ENCODE peak calls at places on chromosome 19, in eight cellular contexts. One of them, this sample, is unnamed.

GRCh38 chr19:41367848-41368301 is 3.9 kb upstream of the B9D2 start:
- DNase-seq in GM12864: no peak
- DNase-seq in putamen: no peak
- DNase-seq in amygdala: no peak
- DNase-seq in NCI-H2081 treated with DMSO at 0.1 percent for 48 hours: no peak
- DNase-seq in NCI-H1092 treated with DMSO at 0.1 percent for 48 hours: no peak
- DNase-seq in neural progenitor cell: no peak
- DNase-seq in activated T-cell treated with anti-CD3 and anti-CD28 coated beads, Interleukin-2, amount 50 U/mL, for 4 hours: no peak
- DNase-seq in this sample: no peak

GRCh38 chr19:5823579-5824281 is 15.8 kb downstream of the FUT6 start:
- DNase-seq in GM12864: no peak
- DNase-seq in putamen: no peak
- DNase-seq in amygdala: no peak
- DNase-seq in NCI-H2081 treated with DMSO at 0.1 percent for 48 hours: no peak
- DNase-seq in NCI-H1092 treated with DMSO at 0.1 percent for 48 hours: no peak
- DNase-seq in neural progenitor cell: no peak
- DNase-seq in activated T-cell treated with anti-CD3 and anti-CD28 coated beads, Interleukin-2, amount 50 U/mL, for 4 hours: no peak
- DNase-seq in this sample: no peak

GRCh38 chr19:42185281-42185680 is 32.2 kb downstream of the DEDD2 start:
- DNase-seq in GM12864: no peak
- DNase-seq in putamen: no peak
- DNase-seq in amygdala: no peak
- DNase-seq in NCI-H2081 treated with DMSO at 0.1 percent for 48 hours: no peak
- DNase-seq in NCI-H1092 treated with DMSO at 0.1 percent for 48 hours: no peak
- DNase-seq in neural progenitor cell: no peak
- DNase-seq in activated T-cell treated with anti-CD3 and anti-CD28 coated beads, Interleukin-2, amount 50 U/mL, for 4 hours: no peak
- DNase-seq in this sample: no peak

GRCh38 chr19:39237200-39238184 is 7.3 kb downstream of the IFNL3 start:
- DNase-seq in GM12864: peak
- DNase-seq in putamen: no peak
- DNase-seq in amygdala: no peak
- DNase-seq in NCI-H2081 treated with DMSO at 0.1 percent for 48 hours: no peak
- DNase-seq in NCI-H1092 treated with DMSO at 0.1 percent for 48 hours: no peak
- DNase-seq in neural progenitor cell: no peak
- DNase-seq in activated T-cell treated with anti-CD3 and anti-CD28 coated beads, Interleukin-2, amount 50 U/mL, for 4 hours: peak
- DNase-seq in this sample: peak

GRCh38 chr19:7294571-7295212 is 478 bp upstream of the INSR start:
- DNase-seq in GM12864: no peak
- DNase-seq in putamen: peak
- DNase-seq in amygdala: peak
- DNase-seq in NCI-H2081 treated with DMSO at 0.1 percent for 48 hours: peak
- DNase-seq in NCI-H1092 treated with DMSO at 0.1 percent for 48 hours: peak
- DNase-seq in neural progenitor cell: peak
- DNase-seq in activated T-cell treated with anti-CD3 and anti-CD28 coated beads, Interleukin-2, amount 50 U/mL, for 4 hours: peak
- DNase-seq in this sample: peak

GRCh38 chr19:16325161-16325527 is 518 bp downstream of the KLF2 start:
- DNase-seq in GM12864: no peak
- DNase-seq in putamen: no peak
- DNase-seq in amygdala: peak
- DNase-seq in NCI-H2081 treated with DMSO at 0.1 percent for 48 hours: no peak
- DNase-seq in NCI-H1092 treated with DMSO at 0.1 percent for 48 hours: peak
- DNase-seq in neural progenitor cell: peak
- DNase-seq in activated T-cell treated with anti-CD3 and anti-CD28 coated beads, Interleukin-2, amount 50 U/mL, for 4 hours: peak
- DNase-seq in this sample: peak

GRCh38 chr19:38655148-38655824 is 7.8 kb downstream of the ACTN4 start:
- DNase-seq in GM12864: peak
- DNase-seq in putamen: no peak
- DNase-seq in amygdala: no peak
- DNase-seq in NCI-H2081 treated with DMSO at 0.1 percent for 48 hours: no peak
- DNase-seq in NCI-H1092 treated with DMSO at 0.1 percent for 48 hours: no peak
- DNase-seq in neural progenitor cell: no peak
- DNase-seq in activated T-cell treated with anti-CD3 and anti-CD28 coated beads, Interleukin-2, amount 50 U/mL, for 4 hours: peak
- DNase-seq in this sample: no peak

GRCh38 chr19:1073063-1073955 is 6.3 kb downstream of the ARHGAP45 start:
- DNase-seq in GM12864: no peak
- DNase-seq in putamen: no peak
- DNase-seq in amygdala: no peak
- DNase-seq in NCI-H2081 treated with DMSO at 0.1 percent for 48 hours: no peak
- DNase-seq in NCI-H1092 treated with DMSO at 0.1 percent for 48 hours: no peak
- DNase-seq in neural progenitor cell: no peak
- DNase-seq in activated T-cell treated with anti-CD3 and anti-CD28 coated beads, Interleukin-2, amount 50 U/mL, for 4 hours: no peak
- DNase-seq in this sample: no peak

GRCh38 chr19:15893498-15893897 is 4.4 kb downstream of the CYP4F2 start:
- DNase-seq in GM12864: no peak
- DNase-seq in putamen: no peak
- DNase-seq in amygdala: no peak
- DNase-seq in NCI-H2081 treated with DMSO at 0.1 percent for 48 hours: no peak
- DNase-seq in NCI-H1092 treated with DMSO at 0.1 percent for 48 hours: no peak
- DNase-seq in neural progenitor cell: no peak
- DNase-seq in activated T-cell treated with anti-CD3 and anti-CD28 coated beads, Interleukin-2, amount 50 U/mL, for 4 hours: no peak
- DNase-seq in this sample: no peak

GRCh38 chr19:48415395-48415794 is 21.9 kb downstream of the GRIN2D start:
- DNase-seq in GM12864: peak
- DNase-seq in putamen: peak
- DNase-seq in amygdala: peak
- DNase-seq in NCI-H2081 treated with DMSO at 0.1 percent for 48 hours: no peak
- DNase-seq in NCI-H1092 treated with DMSO at 0.1 percent for 48 hours: no peak
- DNase-seq in neural progenitor cell: peak
- DNase-seq in activated T-cell treated with anti-CD3 and anti-CD28 coated beads, Interleukin-2, amount 50 U/mL, for 4 hours: peak
- DNase-seq in this sample: peak

GRCh38 chr19:20038358-20039202 is 725 bp downstream of the ZNF682 start:
- DNase-seq in GM12864: no peak
- DNase-seq in putamen: no peak
- DNase-seq in amygdala: no peak
- DNase-seq in NCI-H2081 treated with DMSO at 0.1 percent for 48 hours: no peak
- DNase-seq in NCI-H1092 treated with DMSO at 0.1 percent for 48 hours: peak
- DNase-seq in neural progenitor cell: no peak
- DNase-seq in activated T-cell treated with anti-CD3 and anti-CD28 coated beads, Interleukin-2, amount 50 U/mL, for 4 hours: no peak
- DNase-seq in this sample: no peak

GRCh38 chr19:55656552-55656951 is 1.7 kb downstream of the U2AF2 start:
- DNase-seq in GM12864: no peak
- DNase-seq in putamen: no peak
- DNase-seq in amygdala: no peak
- DNase-seq in NCI-H2081 treated with DMSO at 0.1 percent for 48 hours: no peak
- DNase-seq in NCI-H1092 treated with DMSO at 0.1 percent for 48 hours: no peak
- DNase-seq in neural progenitor cell: no peak
- DNase-seq in activated T-cell treated with anti-CD3 and anti-CD28 coated beads, Interleukin-2, amount 50 U/mL, for 4 hours: no peak
- DNase-seq in this sample: no peak

GRCh38 chr19:28239270-28239669 is 973.7 kb downstream of the UQCRFS1 start:
- DNase-seq in GM12864: no peak
- DNase-seq in putamen: no peak
- DNase-seq in amygdala: no peak
- DNase-seq in NCI-H2081 treated with DMSO at 0.1 percent for 48 hours: no peak
- DNase-seq in NCI-H1092 treated with DMSO at 0.1 percent for 48 hours: peak
- DNase-seq in neural progenitor cell: peak
- DNase-seq in activated T-cell treated with anti-CD3 and anti-CD28 coated beads, Interleukin-2, amount 50 U/mL, for 4 hours: no peak
- DNase-seq in this sample: no peak

GRCh38 chr19:35059006-35059798 is 17.7 kb downstream of the HPN start:
- DNase-seq in GM12864: no peak
- DNase-seq in putamen: no peak
- DNase-seq in amygdala: no peak
- DNase-seq in NCI-H2081 treated with DMSO at 0.1 percent for 48 hours: no peak
- DNase-seq in NCI-H1092 treated with DMSO at 0.1 percent for 48 hours: no peak
- DNase-seq in neural progenitor cell: no peak
- DNase-seq in activated T-cell treated with anti-CD3 and anti-CD28 coated beads, Interleukin-2, amount 50 U/mL, for 4 hours: no peak
- DNase-seq in this sample: no peak

GRCh38 chr19:55648657-55649578 is 906 bp downstream of the CCDC106 start:
- DNase-seq in GM12864: no peak
- DNase-seq in putamen: no peak
- DNase-seq in amygdala: no peak
- DNase-seq in NCI-H2081 treated with DMSO at 0.1 percent for 48 hours: no peak
- DNase-seq in NCI-H1092 treated with DMSO at 0.1 percent for 48 hours: no peak
- DNase-seq in neural progenitor cell: no peak
- DNase-seq in activated T-cell treated with anti-CD3 and anti-CD28 coated beads, Interleukin-2, amount 50 U/mL, for 4 hours: no peak
- DNase-seq in this sample: no peak

GRCh38 chr19:4338441-4339350 is at the start of gene STAP2:
- DNase-seq in GM12864: no peak
- DNase-seq in putamen: no peak
- DNase-seq in amygdala: no peak
- DNase-seq in NCI-H2081 treated with DMSO at 0.1 percent for 48 hours: no peak
- DNase-seq in NCI-H1092 treated with DMSO at 0.1 percent for 48 hours: no peak
- DNase-seq in neural progenitor cell: peak
- DNase-seq in activated T-cell treated with anti-CD3 and anti-CD28 coated beads, Interleukin-2, amount 50 U/mL, for 4 hours: peak
- DNase-seq in this sample: no peak

GRCh38 chr19:3178973-3179738 is 587 bp downstream of the S1PR4 start:
- DNase-seq in GM12864: no peak
- DNase-seq in putamen: no peak
- DNase-seq in amygdala: no peak
- DNase-seq in NCI-H2081 treated with DMSO at 0.1 percent for 48 hours: no peak
- DNase-seq in NCI-H1092 treated with DMSO at 0.1 percent for 48 hours: no peak
- DNase-seq in neural progenitor cell: no peak
- DNase-seq in activated T-cell treated with anti-CD3 and anti-CD28 coated beads, Interleukin-2, amount 50 U/mL, for 4 hours: no peak
- DNase-seq in this sample: no peak

GRCh38 chr19:49407079-49407478 is 16.2 kb downstream of the PTH2 start:
- DNase-seq in GM12864: no peak
- DNase-seq in putamen: no peak
- DNase-seq in amygdala: no peak
- DNase-seq in NCI-H2081 treated with DMSO at 0.1 percent for 48 hours: no peak
- DNase-seq in NCI-H1092 treated with DMSO at 0.1 percent for 48 hours: no peak
- DNase-seq in neural progenitor cell: no peak
- DNase-seq in activated T-cell treated with anti-CD3 and anti-CD28 coated beads, Interleukin-2, amount 50 U/mL, for 4 hours: no peak
- DNase-seq in this sample: no peak

GRCh38 chr19:1567116-1567847 is 843 bp downstream of the MEX3D start:
- DNase-seq in GM12864: no peak
- DNase-seq in putamen: no peak
- DNase-seq in amygdala: no peak
- DNase-seq in NCI-H2081 treated with DMSO at 0.1 percent for 48 hours: no peak
- DNase-seq in NCI-H1092 treated with DMSO at 0.1 percent for 48 hours: no peak
- DNase-seq in neural progenitor cell: peak
- DNase-seq in activated T-cell treated with anti-CD3 and anti-CD28 coated beads, Interleukin-2, amount 50 U/mL, for 4 hours: no peak
- DNase-seq in this sample: no peak

GRCh38 chr19:489418-490196 is 6.7 kb upstream of the MADCAM1 start:
- DNase-seq in GM12864: no peak
- DNase-seq in putamen: peak
- DNase-seq in amygdala: peak
- DNase-seq in NCI-H2081 treated with DMSO at 0.1 percent for 48 hours: no peak
- DNase-seq in NCI-H1092 treated with DMSO at 0.1 percent for 48 hours: no peak
- DNase-seq in neural progenitor cell: peak
- DNase-seq in activated T-cell treated with anti-CD3 and anti-CD28 coated beads, Interleukin-2, amount 50 U/mL, for 4 hours: no peak
- DNase-seq in this sample: no peak

GRCh38 chr19:16702123-16702522 is 17.5 kb upstream of the NWD1 start:
- DNase-seq in GM12864: no peak
- DNase-seq in putamen: no peak
- DNase-seq in amygdala: no peak
- DNase-seq in NCI-H2081 treated with DMSO at 0.1 percent for 48 hours: no peak
- DNase-seq in NCI-H1092 treated with DMSO at 0.1 percent for 48 hours: no peak
- DNase-seq in neural progenitor cell: no peak
- DNase-seq in activated T-cell treated with anti-CD3 and anti-CD28 coated beads, Interleukin-2, amount 50 U/mL, for 4 hours: no peak
- DNase-seq in this sample: no peak

GRCh38 chr19:21020298-21021227 is at the start of gene ZNF430:
- DNase-seq in GM12864: peak
- DNase-seq in putamen: peak
- DNase-seq in amygdala: peak
- DNase-seq in NCI-H2081 treated with DMSO at 0.1 percent for 48 hours: peak
- DNase-seq in NCI-H1092 treated with DMSO at 0.1 percent for 48 hours: peak
- DNase-seq in neural progenitor cell: peak
- DNase-seq in activated T-cell treated with anti-CD3 and anti-CD28 coated beads, Interleukin-2, amount 50 U/mL, for 4 hours: peak
- DNase-seq in this sample: peak

GRCh38 chr19:35468637-35469036 is 20.6 kb downstream of the FFAR2 start:
- DNase-seq in GM12864: peak
- DNase-seq in putamen: no peak
- DNase-seq in amygdala: peak
- DNase-seq in NCI-H2081 treated with DMSO at 0.1 percent for 48 hours: no peak
- DNase-seq in NCI-H1092 treated with DMSO at 0.1 percent for 48 hours: peak
- DNase-seq in neural progenitor cell: peak
- DNase-seq in activated T-cell treated with anti-CD3 and anti-CD28 coated beads, Interleukin-2, amount 50 U/mL, for 4 hours: peak
- DNase-seq in this sample: peak

GRCh38 chr19:45828523-45828922 is 13.4 kb upstream of the RSPH6A start:
- DNase-seq in GM12864: no peak
- DNase-seq in putamen: no peak
- DNase-seq in amygdala: no peak
- DNase-seq in NCI-H2081 treated with DMSO at 0.1 percent for 48 hours: no peak
- DNase-seq in NCI-H1092 treated with DMSO at 0.1 percent for 48 hours: no peak
- DNase-seq in neural progenitor cell: no peak
- DNase-seq in activated T-cell treated with anti-CD3 and anti-CD28 coated beads, Interleukin-2, amount 50 U/mL, for 4 hours: no peak
- DNase-seq in this sample: no peak

GRCh38 chr19:2477732-2478191 is 1.8 kb downstream of the GADD45B start:
- DNase-seq in GM12864: no peak
- DNase-seq in putamen: no peak
- DNase-seq in amygdala: no peak
- DNase-seq in NCI-H2081 treated with DMSO at 0.1 percent for 48 hours: no peak
- DNase-seq in NCI-H1092 treated with DMSO at 0.1 percent for 48 hours: no peak
- DNase-seq in neural progenitor cell: no peak
- DNase-seq in activated T-cell treated with anti-CD3 and anti-CD28 coated beads, Interleukin-2, amount 50 U/mL, for 4 hours: no peak
- DNase-seq in this sample: no peak

GRCh38 chr19:46635920-46636761 is at the start of gene GNG8:
- DNase-seq in GM12864: no peak
- DNase-seq in putamen: no peak
- DNase-seq in amygdala: peak
- DNase-seq in NCI-H2081 treated with DMSO at 0.1 percent for 48 hours: no peak
- DNase-seq in NCI-H1092 treated with DMSO at 0.1 percent for 48 hours: no peak
- DNase-seq in neural progenitor cell: peak
- DNase-seq in activated T-cell treated with anti-CD3 and anti-CD28 coated beads, Interleukin-2, amount 50 U/mL, for 4 hours: no peak
- DNase-seq in this sample: no peak

GRCh38 chr19:10878253-10878652 is 6.9 kb downstream of the CARM1 start:
- DNase-seq in GM12864: no peak
- DNase-seq in putamen: no peak
- DNase-seq in amygdala: no peak
- DNase-seq in NCI-H2081 treated with DMSO at 0.1 percent for 48 hours: no peak
- DNase-seq in NCI-H1092 treated with DMSO at 0.1 percent for 48 hours: no peak
- DNase-seq in neural progenitor cell: no peak
- DNase-seq in activated T-cell treated with anti-CD3 and anti-CD28 coated beads, Interleukin-2, amount 50 U/mL, for 4 hours: no peak
- DNase-seq in this sample: peak

GRCh38 chr19:17091758-17092333 is 16.3 kb downstream of the MYO9B start:
- DNase-seq in GM12864: no peak
- DNase-seq in putamen: no peak
- DNase-seq in amygdala: peak
- DNase-seq in NCI-H2081 treated with DMSO at 0.1 percent for 48 hours: no peak
- DNase-seq in NCI-H1092 treated with DMSO at 0.1 percent for 48 hours: no peak
- DNase-seq in neural progenitor cell: no peak
- DNase-seq in activated T-cell treated with anti-CD3 and anti-CD28 coated beads, Interleukin-2, amount 50 U/mL, for 4 hours: no peak
- DNase-seq in this sample: peak

GRCh38 chr19:43784981-43785808 is 4.4 kb upstream of the KCNN4 start:
- DNase-seq in GM12864: peak
- DNase-seq in putamen: peak
- DNase-seq in amygdala: peak
- DNase-seq in NCI-H2081 treated with DMSO at 0.1 percent for 48 hours: no peak
- DNase-seq in NCI-H1092 treated with DMSO at 0.1 percent for 48 hours: peak
- DNase-seq in neural progenitor cell: peak
- DNase-seq in activated T-cell treated with anti-CD3 and anti-CD28 coated beads, Interleukin-2, amount 50 U/mL, for 4 hours: peak
- DNase-seq in this sample: peak

GRCh38 chr19:8209111-8209964 is at the start of gene CERS4:
- DNase-seq in GM12864: no peak
- DNase-seq in putamen: peak
- DNase-seq in amygdala: peak
- DNase-seq in NCI-H2081 treated with DMSO at 0.1 percent for 48 hours: no peak
- DNase-seq in NCI-H1092 treated with DMSO at 0.1 percent for 48 hours: peak
- DNase-seq in neural progenitor cell: peak
- DNase-seq in activated T-cell treated with anti-CD3 and anti-CD28 coated beads, Interleukin-2, amount 50 U/mL, for 4 hours: peak
- DNase-seq in this sample: peak

GRCh38 chr19:50928841-50929240 is 17.6 kb upstream of the KLK4 start:
- DNase-seq in GM12864: no peak
- DNase-seq in putamen: no peak
- DNase-seq in amygdala: no peak
- DNase-seq in NCI-H2081 treated with DMSO at 0.1 percent for 48 hours: no peak
- DNase-seq in NCI-H1092 treated with DMSO at 0.1 percent for 48 hours: no peak
- DNase-seq in neural progenitor cell: no peak
- DNase-seq in activated T-cell treated with anti-CD3 and anti-CD28 coated beads, Interleukin-2, amount 50 U/mL, for 4 hours: no peak
- DNase-seq in this sample: no peak

GRCh38 chr19:35519291-35519690 is 5.8 kb upstream of the DMKN start:
- DNase-seq in GM12864: no peak
- DNase-seq in putamen: no peak
- DNase-seq in amygdala: no peak
- DNase-seq in NCI-H2081 treated with DMSO at 0.1 percent for 48 hours: no peak
- DNase-seq in NCI-H1092 treated with DMSO at 0.1 percent for 48 hours: no peak
- DNase-seq in neural progenitor cell: no peak
- DNase-seq in activated T-cell treated with anti-CD3 and anti-CD28 coated beads, Interleukin-2, amount 50 U/mL, for 4 hours: no peak
- DNase-seq in this sample: no peak

GRCh38 chr19:4861147-4861546 is 6.3 kb downstream of the PLIN3 start:
- DNase-seq in GM12864: no peak
- DNase-seq in putamen: no peak
- DNase-seq in amygdala: no peak
- DNase-seq in NCI-H2081 treated with DMSO at 0.1 percent for 48 hours: no peak
- DNase-seq in NCI-H1092 treated with DMSO at 0.1 percent for 48 hours: no peak
- DNase-seq in neural progenitor cell: no peak
- DNase-seq in activated T-cell treated with anti-CD3 and anti-CD28 coated beads, Interleukin-2, amount 50 U/mL, for 4 hours: no peak
- DNase-seq in this sample: no peak

This sample was measured in germinal center.